ENCODE peak calls at places on chromosomes 2 and 18, in seven cellular contexts. One of them, this sample, is unnamed.

GRCh38 chr2:56013475-56013874 is 89.9 kb upstream of the EFEMP1 start:
- DNase-seq in body of pancreas: no peak
- DNase-seq in Daoy: no peak
- DNase-seq in GM23338: no peak
- DNase-seq in stimulated activated CD4-positive, alpha-beta T cell treated with anti-CD3 and anti-CD28 coated beads, Interleukin-1b, Interleukin-23, amount 100 ng/mL, for 48 hours: no peak
- DNase-seq in upper lobe of right lung: no peak
- DNase-seq in DMS153: no peak
- DNase-seq in this sample: no peak

GRCh38 chr18:79857082-79857661 is 59.4 kb downstream of the KCNG2 start:
- DNase-seq in GM23338: no peak
- DNase-seq in Daoy: peak
- DNase-seq in stimulated activated CD4-positive, alpha-beta T cell treated with anti-CD3 and anti-CD28 coated beads, Interleukin-1b, Interleukin-23, amount 100 ng/mL, for 48 hours: no peak
- DNase-seq in DMS153: no peak
- DNase-seq in upper lobe of right lung: peak
- DNase-seq in body of pancreas: no peak
- DNase-seq in this sample: no peak

GRCh38 chr2:43317194-43317593 is 90.8 kb upstream of the ZFP36L2 start:
- DNase-seq in body of pancreas: no peak
- DNase-seq in DMS153: no peak
- DNase-seq in GM23338: no peak
- DNase-seq in stimulated activated CD4-positive, alpha-beta T cell treated with anti-CD3 and anti-CD28 coated beads, Interleukin-1b, Interleukin-23, amount 100 ng/mL, for 48 hours: no peak
- DNase-seq in upper lobe of right lung: no peak
- DNase-seq in Daoy: no peak
- DNase-seq in this sample: no peak

GRCh38 chr2:196544906-196545433 is 94.5 kb upstream of the CCDC150 start:
- DNase-seq in Daoy: no peak
- DNase-seq in body of pancreas: no peak
- DNase-seq in GM23338: no peak
- DNase-seq in DMS153: no peak
- DNase-seq in stimulated activated CD4-positive, alpha-beta T cell treated with anti-CD3 and anti-CD28 coated beads, Interleukin-1b, Interleukin-23, amount 100 ng/mL, for 48 hours: no peak
- DNase-seq in upper lobe of right lung: no peak
- DNase-seq in this sample: no peak

GRCh38 chr2:74261204-74261864 is 62.9 kb downstream of the MTHFD2 start:
- DNase-seq in upper lobe of right lung: no peak
- DNase-seq in body of pancreas: peak
- DNase-seq in GM23338: peak
- DNase-seq in stimulated activated CD4-positive, alpha-beta T cell treated with anti-CD3 and anti-CD28 coated beads, Interleukin-1b, Interleukin-23, amount 100 ng/mL, for 48 hours: no peak
- DNase-seq in DMS153: peak
- DNase-seq in Daoy: peak
- DNase-seq in this sample: no peak

GRCh38 chr2:129006135-129006885 is 687.6 kb upstream of the HS6ST1 start:
- DNase-seq in upper lobe of right lung: no peak
- DNase-seq in GM23338: no peak
- DNase-seq in body of pancreas: peak
- DNase-seq in DMS153: peak
- DNase-seq in Daoy: no peak
- DNase-seq in stimulated activated CD4-positive, alpha-beta T cell treated with anti-CD3 and anti-CD28 coated beads, Interleukin-1b, Interleukin-23, amount 100 ng/mL, for 48 hours: no peak
- DNase-seq in this sample: no peak

GRCh38 chr2:133561045-133561852 is 7.0 kb downstream of the NCKAP5 start:
- DNase-seq in DMS153: peak
- DNase-seq in GM23338: peak
- DNase-seq in upper lobe of right lung: no peak
- DNase-seq in Daoy: peak
- DNase-seq in body of pancreas: peak
- DNase-seq in stimulated activated CD4-positive, alpha-beta T cell treated with anti-CD3 and anti-CD28 coated beads, Interleukin-1b, Interleukin-23, amount 100 ng/mL, for 48 hours: no peak
- DNase-seq in this sample: no peak

GRCh38 chr2:20650880-20651730 is at the start of gene HS1BP3:
- DNase-seq in body of pancreas: peak
- DNase-seq in DMS153: peak
- DNase-seq in Daoy: peak
- DNase-seq in GM23338: peak
- DNase-seq in stimulated activated CD4-positive, alpha-beta T cell treated with anti-CD3 and anti-CD28 coated beads, Interleukin-1b, Interleukin-23, amount 100 ng/mL, for 48 hours: peak
- DNase-seq in upper lobe of right lung: peak
- DNase-seq in this sample: peak

GRCh38 chr2:227748079-227748478 is 2.4 kb downstream of the SCYGR8 start:
- DNase-seq in DMS153: no peak
- DNase-seq in body of pancreas: no peak
- DNase-seq in GM23338: peak
- DNase-seq in upper lobe of right lung: no peak
- DNase-seq in Daoy: peak
- DNase-seq in stimulated activated CD4-positive, alpha-beta T cell treated with anti-CD3 and anti-CD28 coated beads, Interleukin-1b, Interleukin-23, amount 100 ng/mL, for 48 hours: no peak
- DNase-seq in this sample: peak

GRCh38 chr2:73250872-73251846 is 17.1 kb downstream of the CCT7 start:
- DNase-seq in GM23338: no peak
- DNase-seq in DMS153: no peak
- DNase-seq in Daoy: no peak
- DNase-seq in body of pancreas: peak
- DNase-seq in stimulated activated CD4-positive, alpha-beta T cell treated with anti-CD3 and anti-CD28 coated beads, Interleukin-1b, Interleukin-23, amount 100 ng/mL, for 48 hours: no peak
- DNase-seq in upper lobe of right lung: peak
- DNase-seq in this sample: no peak

GRCh38 chr2:99819766-99820165 is 322.6 kb downstream of the AFF3 start:
- DNase-seq in body of pancreas: no peak
- DNase-seq in upper lobe of right lung: no peak
- DNase-seq in stimulated activated CD4-positive, alpha-beta T cell treated with anti-CD3 and anti-CD28 coated beads, Interleukin-1b, Interleukin-23, amount 100 ng/mL, for 48 hours: no peak
- DNase-seq in DMS153: peak
- DNase-seq in GM23338: peak
- DNase-seq in Daoy: no peak
- DNase-seq in this sample: no peak

GRCh38 chr2:212949786-212950185 is 201.6 kb downstream of the IKZF2 start:
- DNase-seq in GM23338: no peak
- DNase-seq in stimulated activated CD4-positive, alpha-beta T cell treated with anti-CD3 and anti-CD28 coated beads, Interleukin-1b, Interleukin-23, amount 100 ng/mL, for 48 hours: no peak
- DNase-seq in body of pancreas: no peak
- DNase-seq in upper lobe of right lung: no peak
- DNase-seq in Daoy: no peak
- DNase-seq in DMS153: no peak
- DNase-seq in this sample: no peak

GRCh38 chr2:25314514-25315315 is 27.0 kb downstream of the DNMT3A start:
- DNase-seq in Daoy: peak
- DNase-seq in upper lobe of right lung: peak
- DNase-seq in GM23338: peak
- DNase-seq in stimulated activated CD4-positive, alpha-beta T cell treated with anti-CD3 and anti-CD28 coated beads, Interleukin-1b, Interleukin-23, amount 100 ng/mL, for 48 hours: peak
- DNase-seq in DMS153: peak
- DNase-seq in body of pancreas: peak
- DNase-seq in this sample: peak

GRCh38 chr18:41873730-41874129 is 81.3 kb upstream of the PIK3C3 start:
- DNase-seq in body of pancreas: no peak
- DNase-seq in DMS153: no peak
- DNase-seq in upper lobe of right lung: no peak
- DNase-seq in Daoy: no peak
- DNase-seq in stimulated activated CD4-positive, alpha-beta T cell treated with anti-CD3 and anti-CD28 coated beads, Interleukin-1b, Interleukin-23, amount 100 ng/mL, for 48 hours: no peak
- DNase-seq in GM23338: no peak
- DNase-seq in this sample: no peak

GRCh38 chr2:110219496-110220192 is 7.3 kb upstream of the MTLN start:
- DNase-seq in DMS153: no peak
- DNase-seq in Daoy: no peak
- DNase-seq in stimulated activated CD4-positive, alpha-beta T cell treated with anti-CD3 and anti-CD28 coated beads, Interleukin-1b, Interleukin-23, amount 100 ng/mL, for 48 hours: no peak
- DNase-seq in GM23338: no peak
- DNase-seq in body of pancreas: no peak
- DNase-seq in upper lobe of right lung: no peak
- DNase-seq in this sample: no peak

GRCh38 chr2:161414385-161415040 is 1.6 kb upstream of the TBR1 start:
- DNase-seq in Daoy: peak
- DNase-seq in body of pancreas: no peak
- DNase-seq in GM23338: peak
- DNase-seq in upper lobe of right lung: peak
- DNase-seq in stimulated activated CD4-positive, alpha-beta T cell treated with anti-CD3 and anti-CD28 coated beads, Interleukin-1b, Interleukin-23, amount 100 ng/mL, for 48 hours: no peak
- DNase-seq in DMS153: no peak
- DNase-seq in this sample: peak

GRCh38 chr2:236237468-236238190 is 26.6 kb downstream of the ASB18 start:
- DNase-seq in GM23338: peak
- DNase-seq in body of pancreas: no peak
- DNase-seq in Daoy: no peak
- DNase-seq in stimulated activated CD4-positive, alpha-beta T cell treated with anti-CD3 and anti-CD28 coated beads, Interleukin-1b, Interleukin-23, amount 100 ng/mL, for 48 hours: no peak
- DNase-seq in DMS153: no peak
- DNase-seq in upper lobe of right lung: no peak
- DNase-seq in this sample: no peak

GRCh38 chr2:58497189-58497588 is 256.1 kb upstream of the FANCL start:
- DNase-seq in DMS153: no peak
- DNase-seq in upper lobe of right lung: no peak
- DNase-seq in Daoy: peak
- DNase-seq in stimulated activated CD4-positive, alpha-beta T cell treated with anti-CD3 and anti-CD28 coated beads, Interleukin-1b, Interleukin-23, amount 100 ng/mL, for 48 hours: no peak
- DNase-seq in body of pancreas: no peak
- DNase-seq in GM23338: peak
- DNase-seq in this sample: no peak

GRCh38 chr2:33521791-33522281 is 45.4 kb downstream of the RASGRP3 start:
- DNase-seq in upper lobe of right lung: no peak
- DNase-seq in Daoy: no peak
- DNase-seq in stimulated activated CD4-positive, alpha-beta T cell treated with anti-CD3 and anti-CD28 coated beads, Interleukin-1b, Interleukin-23, amount 100 ng/mL, for 48 hours: no peak
- DNase-seq in DMS153: no peak
- DNase-seq in body of pancreas: no peak
- DNase-seq in GM23338: no peak
- DNase-seq in this sample: no peak

GRCh38 chr2:121505005-121505404 is 25.7 kb upstream of the RNU4ATAC start:
- DNase-seq in DMS153: no peak
- DNase-seq in GM23338: no peak
- DNase-seq in Daoy: no peak
- DNase-seq in stimulated activated CD4-positive, alpha-beta T cell treated with anti-CD3 and anti-CD28 coated beads, Interleukin-1b, Interleukin-23, amount 100 ng/mL, for 48 hours: no peak
- DNase-seq in upper lobe of right lung: no peak
- DNase-seq in body of pancreas: no peak
- DNase-seq in this sample: no peak

GRCh38 chr18:31487251-31488015 is 10.5 kb upstream of the DSG2 start:
- DNase-seq in Daoy: peak
- DNase-seq in DMS153: no peak
- DNase-seq in stimulated activated CD4-positive, alpha-beta T cell treated with anti-CD3 and anti-CD28 coated beads, Interleukin-1b, Interleukin-23, amount 100 ng/mL, for 48 hours: no peak
- DNase-seq in GM23338: no peak
- DNase-seq in upper lobe of right lung: no peak
- DNase-seq in body of pancreas: no peak
- DNase-seq in this sample: no peak

GRCh38 chr2:120531863-120532600 is 186.1 kb downstream of the INHBB start:
- DNase-seq in Daoy: no peak
- DNase-seq in body of pancreas: peak
- DNase-seq in upper lobe of right lung: no peak
- DNase-seq in stimulated activated CD4-positive, alpha-beta T cell treated with anti-CD3 and anti-CD28 coated beads, Interleukin-1b, Interleukin-23, amount 100 ng/mL, for 48 hours: no peak
- DNase-seq in GM23338: no peak
- DNase-seq in DMS153: no peak
- DNase-seq in this sample: no peak

GRCh38 chr2:170771049-170771937 is 1.1 kb downstream of the ERICH2 start:
- DNase-seq in DMS153: peak
- DNase-seq in body of pancreas: no peak
- DNase-seq in stimulated activated CD4-positive, alpha-beta T cell treated with anti-CD3 and anti-CD28 coated beads, Interleukin-1b, Interleukin-23, amount 100 ng/mL, for 48 hours: peak
- DNase-seq in GM23338: peak
- DNase-seq in Daoy: no peak
- DNase-seq in upper lobe of right lung: no peak
- DNase-seq in this sample: peak

GRCh38 chr2:238970553-238971081 is 122.7 kb downstream of the TWIST2 start:
- DNase-seq in upper lobe of right lung: peak
- DNase-seq in Daoy: peak
- DNase-seq in stimulated activated CD4-positive, alpha-beta T cell treated with anti-CD3 and anti-CD28 coated beads, Interleukin-1b, Interleukin-23, amount 100 ng/mL, for 48 hours: peak
- DNase-seq in DMS153: peak
- DNase-seq in GM23338: peak
- DNase-seq in body of pancreas: peak
- DNase-seq in this sample: peak

GRCh38 chr2:16861154-16861929 is 195.7 kb upstream of the CYRIA start:
- DNase-seq in DMS153: no peak
- DNase-seq in body of pancreas: no peak
- DNase-seq in GM23338: no peak
- DNase-seq in stimulated activated CD4-positive, alpha-beta T cell treated with anti-CD3 and anti-CD28 coated beads, Interleukin-1b, Interleukin-23, amount 100 ng/mL, for 48 hours: no peak
- DNase-seq in upper lobe of right lung: no peak
- DNase-seq in Daoy: no peak
- DNase-seq in this sample: no peak

GRCh38 chr2:182636694-182637093 is 79.4 kb upstream of the DNAJC10 start:
- DNase-seq in Daoy: no peak
- DNase-seq in GM23338: peak
- DNase-seq in body of pancreas: no peak
- DNase-seq in DMS153: no peak
- DNase-seq in upper lobe of right lung: no peak
- DNase-seq in stimulated activated CD4-positive, alpha-beta T cell treated with anti-CD3 and anti-CD28 coated beads, Interleukin-1b, Interleukin-23, amount 100 ng/mL, for 48 hours: no peak
- DNase-seq in this sample: no peak

GRCh38 chr2:221455214-221455613 is 116.9 kb downstream of the EPHA4 start:
- DNase-seq in Daoy: no peak
- DNase-seq in GM23338: no peak
- DNase-seq in body of pancreas: no peak
- DNase-seq in upper lobe of right lung: no peak
- DNase-seq in DMS153: no peak
- DNase-seq in stimulated activated CD4-positive, alpha-beta T cell treated with anti-CD3 and anti-CD28 coated beads, Interleukin-1b, Interleukin-23, amount 100 ng/mL, for 48 hours: no peak
- DNase-seq in this sample: no peak

GRCh38 chr2:133516405-133517028 is 51.7 kb downstream of the NCKAP5 start:
- DNase-seq in upper lobe of right lung: no peak
- DNase-seq in GM23338: no peak
- DNase-seq in stimulated activated CD4-positive, alpha-beta T cell treated with anti-CD3 and anti-CD28 coated beads, Interleukin-1b, Interleukin-23, amount 100 ng/mL, for 48 hours: no peak
- DNase-seq in Daoy: no peak
- DNase-seq in body of pancreas: no peak
- DNase-seq in DMS153: no peak
- DNase-seq in this sample: no peak

GRCh38 chr18:78925557-78926242 is 53.9 kb upstream of the SALL3 start:
- DNase-seq in DMS153: no peak
- DNase-seq in GM23338: no peak
- DNase-seq in upper lobe of right lung: peak
- DNase-seq in stimulated activated CD4-positive, alpha-beta T cell treated with anti-CD3 and anti-CD28 coated beads, Interleukin-1b, Interleukin-23, amount 100 ng/mL, for 48 hours: no peak
- DNase-seq in body of pancreas: no peak
- DNase-seq in Daoy: no peak
- DNase-seq in this sample: no peak

GRCh38 chr2:69863310-69863709 is 30.4 kb upstream of the SNRNP27 start:
- DNase-seq in Daoy: no peak
- DNase-seq in DMS153: no peak
- DNase-seq in GM23338: no peak
- DNase-seq in stimulated activated CD4-positive, alpha-beta T cell treated with anti-CD3 and anti-CD28 coated beads, Interleukin-1b, Interleukin-23, amount 100 ng/mL, for 48 hours: no peak
- DNase-seq in upper lobe of right lung: no peak
- DNase-seq in body of pancreas: no peak
- DNase-seq in this sample: no peak

GRCh38 chr2:109318150-109318948 is 189.3 kb downstream of the SH3RF3 start:
- DNase-seq in GM23338: no peak
- DNase-seq in DMS153: no peak
- DNase-seq in stimulated activated CD4-positive, alpha-beta T cell treated with anti-CD3 and anti-CD28 coated beads, Interleukin-1b, Interleukin-23, amount 100 ng/mL, for 48 hours: no peak
- DNase-seq in upper lobe of right lung: peak
- DNase-seq in Daoy: peak
- DNase-seq in body of pancreas: peak
- DNase-seq in this sample: no peak

GRCh38 chr2:191404568-191404991 is 159.4 kb downstream of the MYO1B start:
- DNase-seq in Daoy: no peak
- DNase-seq in DMS153: no peak
- DNase-seq in GM23338: no peak
- DNase-seq in upper lobe of right lung: no peak
- DNase-seq in body of pancreas: no peak
- DNase-seq in stimulated activated CD4-positive, alpha-beta T cell treated with anti-CD3 and anti-CD28 coated beads, Interleukin-1b, Interleukin-23, amount 100 ng/mL, for 48 hours: no peak
- DNase-seq in this sample: no peak

GRCh38 chr2:9665903-9666302 is 35.1 kb upstream of the YWHAQ start:
- DNase-seq in upper lobe of right lung: no peak
- DNase-seq in Daoy: peak
- DNase-seq in DMS153: no peak
- DNase-seq in GM23338: no peak
- DNase-seq in stimulated activated CD4-positive, alpha-beta T cell treated with anti-CD3 and anti-CD28 coated beads, Interleukin-1b, Interleukin-23, amount 100 ng/mL, for 48 hours: no peak
- DNase-seq in body of pancreas: no peak
- DNase-seq in this sample: no peak

GRCh38 chr2:222311978-222312738 is 13.4 kb upstream of the PAX3 start:
- DNase-seq in body of pancreas: no peak
- DNase-seq in stimulated activated CD4-positive, alpha-beta T cell treated with anti-CD3 and anti-CD28 coated beads, Interleukin-1b, Interleukin-23, amount 100 ng/mL, for 48 hours: no peak
- DNase-seq in upper lobe of right lung: peak
- DNase-seq in GM23338: peak
- DNase-seq in Daoy: no peak
- DNase-seq in DMS153: no peak
- DNase-seq in this sample: no peak

GRCh38 chr2:4256351-4256750 is 553.0 kb downstream of the DCDC2C start:
- DNase-seq in upper lobe of right lung: no peak
- DNase-seq in stimulated activated CD4-positive, alpha-beta T cell treated with anti-CD3 and anti-CD28 coated beads, Interleukin-1b, Interleukin-23, amount 100 ng/mL, for 48 hours: no peak
- DNase-seq in Daoy: no peak
- DNase-seq in DMS153: no peak
- DNase-seq in body of pancreas: no peak
- DNase-seq in GM23338: no peak
- DNase-seq in this sample: no peak

GRCh38 chr2:225894240-225894980 is 494.9 kb downstream of the NYAP2 start:
- DNase-seq in Daoy: peak
- DNase-seq in DMS153: no peak
- DNase-seq in stimulated activated CD4-positive, alpha-beta T cell treated with anti-CD3 and anti-CD28 coated beads, Interleukin-1b, Interleukin-23, amount 100 ng/mL, for 48 hours: no peak
- DNase-seq in GM23338: no peak
- DNase-seq in body of pancreas: no peak
- DNase-seq in upper lobe of right lung: no peak
- DNase-seq in this sample: no peak

GRCh38 chr18:44856157-44856556 is 175.5 kb downstream of the SETBP1 start:
- DNase-seq in DMS153: no peak
- DNase-seq in body of pancreas: no peak
- DNase-seq in GM23338: no peak
- DNase-seq in upper lobe of right lung: no peak
- DNase-seq in Daoy: no peak
- DNase-seq in stimulated activated CD4-positive, alpha-beta T cell treated with anti-CD3 and anti-CD28 coated beads, Interleukin-1b, Interleukin-23, amount 100 ng/mL, for 48 hours: no peak
- DNase-seq in this sample: no peak